ENCODE peak calls at places on chromosome 17, in six cellular contexts. K is spleen; Y is amniotic epithelial cell; E is stimulated activated CD8-positive, alpha-beta memory T cell treated with anti-CD3 and anti-CD28 coated beads, Interleukin-12 subunit alpha, Interleukin-12 subunit beta, amount 100 ng/mL, for 4 hours; A is naive B cell; I is endothelial cell. N is an unnamed sample.

GRCh38 chr17:55238931-55239297 is 25.8 kb upstream of the HLF start:
- DNase-seq in I (no peak), K (no peak), A (no peak), E (no peak), Y (no peak), N (no peak)

GRCh38 chr17:56937688-56938087 is 23.2 kb downstream of the COIL start:
- DNase-seq in E (no peak), K (no peak), A (no peak), I (no peak), Y (peak; percentile 4), N (no peak)

GRCh38 chr17:1455291-1455747 is 713 bp downstream of the CRK start:
- DNase-seq in Y (peak; percentile 41), E (no peak), I (peak; percentile 68), A (peak; percentile 62), K (peak; percentile 94), N (peak; percentile 89)

GRCh38 chr17:12867726-12868125 is 78.4 kb downstream of the ARHGAP44 start:
- DNase-seq in K (no peak), I (no peak), Y (no peak), E (no peak), A (no peak), N (no peak)

GRCh38 chr17:47694818-47695663 is 1.1 kb downstream of the TBKBP1 start:
- DNase-seq in Y (peak; percentile 58), K (peak; percentile 92), I (peak; percentile 37), A (peak; percentile 40), E (no peak), N (peak; percentile 90)

GRCh38 chr17:10621397-10621796 is 35.7 kb downstream of the MYH3 start:
- DNase-seq in A (no peak), K (no peak), Y (no peak), I (no peak), E (no peak), N (no peak)

GRCh38 chr17:64020068-64020766 is at the start of gene ICAM2:
- DNase-seq in I (no peak), Y (no peak), A (peak; percentile 94), K (peak; percentile 95), E (peak; percentile 81), N (peak; percentile 89)

GRCh38 chr17:75524971-75525805 is at the start of gene LLGL2:
- DNase-seq in Y (peak; percentile 35), K (peak; percentile 96), E (peak; percentile 81), I (peak; percentile 68), A (peak; percentile 86), N (peak; percentile 96)

GRCh38 chr17:1606352-1606985 is 22.2 kb downstream of the SLC43A2 start:
- DNase-seq in E (no peak), I (no peak), A (no peak), K (no peak), Y (no peak), N (no peak)

GRCh38 chr17:48374650-48375230 is 55.3 kb downstream of the SKAP1 start:
- DNase-seq in Y (no peak), A (peak; percentile 20), E (no peak), I (peak; percentile 37), K (no peak), N (no peak)

GRCh38 chr17:7557825-7558543 is 566 bp upstream of the TNFSF13 start:
- DNase-seq in I (peak; percentile 66), E (no peak), A (peak; percentile 61), K (peak; percentile 95), Y (peak; percentile 63), N (peak; percentile 97)

GRCh38 chr17:68910789-68911431 is 44.3 kb downstream of the ABCA8 start:
- DNase-seq in A (no peak), Y (no peak), I (no peak), E (no peak), K (no peak), N (peak; percentile 39)

GRCh38 chr17:50460831-50461526 is 7.7 kb downstream of the CHAD start:
- DNase-seq in I (no peak), E (no peak), Y (no peak), A (no peak), K (peak; percentile 55), N (no peak)

GRCh38 chr17:44004077-44004760 is at the start of gene NAGS:
- DNase-seq in K (peak; percentile 78), E (peak; percentile 2), Y (peak; percentile 20), A (peak; percentile 8), I (no peak), N (peak; percentile 87)

GRCh38 chr17:17021194-17021863 is 20.9 kb upstream of the MPRIP start:
- DNase-seq in Y (no peak), E (no peak), A (no peak), K (peak; percentile 66), I (no peak), N (peak; percentile 90)

GRCh38 chr17:74117999-74118421 is 85.5 kb upstream of the RPL38 start:
- DNase-seq in E (no peak), Y (no peak), A (no peak), I (no peak), K (peak; percentile 58), N (peak; percentile 46)

GRCh38 chr17:40763752-40764151 is 8.2 kb downstream of the KRT26 start:
- DNase-seq in I (no peak), A (no peak), K (no peak), E (no peak), Y (no peak), N (no peak)

GRCh38 chr17:29069526-29070041 is 26.6 kb downstream of the PIPOX start:
- DNase-seq in A (no peak), Y (peak; percentile 22), K (no peak), I (no peak), E (no peak), N (no peak)

GRCh38 chr17:11671151-11671550 is 72.9 kb downstream of the DNAH9 start:
- DNase-seq in I (no peak), E (no peak), Y (no peak), K (no peak), A (no peak), N (no peak)

GRCh38 chr17:67629963-67630320 is 87.8 kb upstream of the NOL11 start:
- DNase-seq in Y (peak; percentile 44), E (no peak), K (no peak), A (no peak), I (no peak), N (no peak)

GRCh38 chr17:44086364-44087311 is 16.1 kb downstream of the G6PC3 start:
- DNase-seq in K (no peak), Y (peak; percentile 93), E (peak; percentile 53), I (no peak), A (no peak), N (no peak)

GRCh38 chr17:61196302-61196704 is 203.3 kb upstream of the TBX2 start:
- DNase-seq in E (no peak), A (no peak), I (no peak), K (no peak), Y (no peak), N (no peak)

GRCh38 chr17:58327363-58328194 is 1.0 kb downstream of the TSPOAP1 start:
- DNase-seq in A (no peak), Y (no peak), K (peak; percentile 92), I (no peak), E (peak; percentile 45), N (peak; percentile 77)

GRCh38 chr17:29996458-29996857 is 55.0 kb downstream of the EFCAB5 start:
- DNase-seq in I (no peak), A (no peak), Y (no peak), E (no peak), K (no peak), N (no peak)

GRCh38 chr17:41972571-41973411 is 6.2 kb downstream of the CNP start:
- DNase-seq in A (no peak), E (no peak), Y (no peak), I (no peak), K (peak; percentile 75), N (peak; percentile 90)

GRCh38 chr17:33127706-33128105 is 136.1 kb downstream of the SPACA3 start:
- DNase-seq in K (no peak), E (no peak), Y (no peak), I (no peak), A (no peak), N (no peak)

GRCh38 chr17:28346746-28347246 is 10.5 kb downstream of the POLDIP2 start:
- DNase-seq in A (no peak), Y (no peak), K (no peak), I (peak; percentile 23), E (no peak), N (no peak)

GRCh38 chr17:79841369-79842135 is 2.3 kb upstream of the CBX4 start:
- DNase-seq in E (no peak), A (peak; percentile 19), I (no peak), Y (no peak), K (peak; percentile 81), N (no peak)

GRCh38 chr17:39573447-39574298 is 34.0 kb downstream of the NEUROD2 start:
- DNase-seq in K (peak; percentile 86), E (peak; percentile 2), Y (peak; percentile 63), I (peak; percentile 77), A (peak; percentile 33), N (peak; percentile 87)

GRCh38 chr17:6457688-6458190 is 13.5 kb downstream of the PIMREG start:
- DNase-seq in Y (peak; percentile 34), E (no peak), K (peak; percentile 70), A (no peak), I (no peak), N (peak; percentile 87)

GRCh38 chr17:76650505-76650904 is 6.9 kb upstream of the ST6GALNAC1 start:
- DNase-seq in Y (no peak), A (no peak), I (no peak), E (no peak), K (no peak), N (no peak)

GRCh38 chr17:82566129-82566995 is 46.8 kb downstream of the FOXK2 start:
- DNase-seq in E (no peak), K (no peak), Y (no peak), I (no peak), A (no peak), N (no peak)

GRCh38 chr17:37826497-37827115 is 81.7 kb upstream of the HNF1B start:
- DNase-seq in A (peak; percentile 63), Y (no peak), K (peak; percentile 85), E (no peak), I (no peak), N (no peak)

GRCh38 chr17:16875662-16876061 is 96.3 kb downstream of the TNFRSF13B start:
- DNase-seq in K (no peak), A (no peak), I (no peak), Y (no peak), E (no peak), N (no peak)

GRCh38 chr17:75864448-75864871 is 9.3 kb upstream of the WBP2 start:
- DNase-seq in I (no peak), E (peak; percentile 15), A (peak; percentile 70), K (peak; percentile 76), Y (peak; percentile 64), N (no peak)

GRCh38 chr17:77692571-77693161 is 265.8 kb upstream of the TNRC6C start:
- DNase-seq in K (no peak), A (no peak), I (no peak), Y (peak; percentile 30), E (no peak), N (no peak)